ENCODE peak calls at places on chromosomes 13 and 19, in four cellular contexts. R is cardiac muscle cell, E is endodermal cell, T is upper lobe of right lung. H is an unnamed sample.

GRCh38 chr13:97506511-97506910 is 72.5 kb downstream of the RAP2A start:
- DNase-seq in R (no peak), E (no peak), T (no peak), H (peak; percentile 61)

GRCh38 chr19:54062643-54063042 is 1.1 kb downstream of the VSTM1 start:
- DNase-seq in T (peak; percentile 80), R (no peak), E (no peak), H (no peak)

GRCh38 chr19:51441410-51442390 is 16.6 kb downstream of the SIGLEC8 start:
- DNase-seq in R (no peak), T (peak; percentile 63), E (no peak), H (no peak)

GRCh38 chr13:97194473-97194872 is 27.7 kb upstream of the MBNL2 start:
- DNase-seq in T (no peak), R (no peak), E (no peak), H (no peak)

GRCh38 chr19:40785526-40785925 is 7.5 kb downstream of the RAB4B start:
- DNase-seq in E (no peak), T (no peak), R (no peak), H (no peak)

GRCh38 chr19:2542341-2543069 is 66.6 kb downstream of the GADD45B start:
- DNase-seq in E (peak; percentile 72), T (no peak), R (peak; percentile 27), H (no peak)

GRCh38 chr13:95644611-95645052 is at the start of gene DZIP1:
- DNase-seq in T (peak; percentile 75), E (peak; percentile 97), R (peak; percentile 90), H (peak; percentile 64)

GRCh38 chr13:113930711-113931637 is 42.9 kb downstream of the C13orf46 start:
- DNase-seq in E (peak; percentile 22), T (peak; percentile 62), R (no peak), H (no peak)

GRCh38 chr13:79225487-79226232 is 180.4 kb downstream of the RBM26 start:
- DNase-seq in T (no peak), E (no peak), R (no peak), H (no peak)

GRCh38 chr13:45521292-45521691 is 56.6 kb downstream of the COG3 start:
- DNase-seq in T (no peak), E (no peak), R (peak; percentile 14), H (peak; percentile 45)

GRCh38 chr13:113991191-113991669 is 17.4 kb upstream of the C13orf46 start:
- DNase-seq in R (peak; percentile 53), E (no peak), T (peak; percentile 26), H (no peak)

GRCh38 chr19:3655402-3656072 is 28.9 kb upstream of the CACTIN start:
- DNase-seq in E (no peak), T (no peak), R (no peak), H (peak; percentile 87)

GRCh38 chr19:51712461-51713081 is 11.2 kb downstream of the HAS1 start:
- DNase-seq in E (peak; percentile 85), R (no peak), T (no peak), H (no peak)

GRCh38 chr13:51995677-51996551 is 15.3 kb downstream of the ATP7B start:
- DNase-seq in R (no peak), T (no peak), E (peak; percentile 60), H (no peak)

GRCh38 chr13:31965361-31966066 is 66.1 kb upstream of the FRY start:
- DNase-seq in R (no peak), E (no peak), T (no peak), H (no peak)

GRCh38 chr13:109605846-109606245 is 180.5 kb downstream of the IRS2 start:
- DNase-seq in R (no peak), E (no peak), T (no peak), H (no peak)

GRCh38 chr19:6568816-6569215 is 22.1 kb downstream of the CD70 start:
- DNase-seq in E (no peak), T (no peak), R (no peak), H (no peak)

GRCh38 chr13:27524981-27525975 is 74.9 kb upstream of the MTIF3 start:
- DNase-seq in T (no peak), R (no peak), E (no peak), H (no peak)

GRCh38 chr13:113655358-113656014 is 2.5 kb downstream of the ATP4B start:
- DNase-seq in R (no peak), T (peak; percentile 49), E (peak; percentile 40), H (no peak)

GRCh38 chr13:57739089-57739488 is 107.5 kb downstream of the PCDH17 start:
- DNase-seq in E (no peak), R (no peak), T (no peak), H (no peak)

GRCh38 chr19:10478476-10478875 is 24.7 kb downstream of the KEAP1 start:
- DNase-seq in T (no peak), E (no peak), R (no peak), H (no peak)

GRCh38 chr19:55340144-55340783 is 588 bp downstream of the KMT5C start:
- DNase-seq in E (peak; percentile 78), T (no peak), R (peak; percentile 12), H (no peak)

GRCh38 chr19:31335716-31336115 is 13.5 kb downstream of the TSHZ3 start:
- DNase-seq in E (no peak), T (no peak), R (no peak), H (no peak)

GRCh38 chr13:88196106-88196505 is 524.9 kb downstream of the SLITRK5 start:
- DNase-seq in T (no peak), R (no peak), E (no peak), H (no peak)

GRCh38 chr13:108957369-108958012 is 328.1 kb downstream of the MYO16 start:
- DNase-seq in E (no peak), R (no peak), T (no peak), H (peak; percentile 55)

GRCh38 chr19:33802801-33803200 is 6.1 kb downstream of the KCTD15 start:
- DNase-seq in R (no peak), E (no peak), T (no peak), H (no peak)

GRCh38 chr19:32404939-32405430 is 585 bp upstream of the DPY19L3 start:
- DNase-seq in R (peak; percentile 61), E (no peak), T (peak; percentile 87), H (no peak)

GRCh38 chr13:95002968-95003813 is 290.8 kb upstream of the SOX21 start:
- DNase-seq in T (no peak), R (peak; percentile 23), E (peak; percentile 57), H (no peak)

GRCh38 chr19:44476559-44477408 is 23.5 kb downstream of the ZNF180 start:
- DNase-seq in R (peak; percentile 6), E (no peak), T (no peak), H (no peak)
- H3K9me3 ChIP-seq in R (peaks cover 38% of the 10 kb centered on the region), E (peaks cover 98% of the 10 kb centered on the region), T (peaks cover 95% of the 10 kb centered on the region), H (peaks cover 51% of the 10 kb centered on the region)

GRCh38 chr13:110716235-110716505 is 2.7 kb downstream of the ING1 start:
- DNase-seq in T (no peak), R (peak; percentile 59), E (no peak), H (no peak)
- H3K27ac ChIP-seq in T (peak overlapping the region; percentile 95), R (peak overlapping the region; percentile 92), E (no peak overlapping the region), H (peak overlapping the region; percentile 61)

GRCh38 chr19:9296336-9296735 is 13.3 kb downstream of the ZNF699 start:
- DNase-seq in R (no peak), T (no peak), E (no peak), H (no peak)
- H3K9me3 ChIP-seq in R (peaks cover 2% of the 10 kb centered on the region), T (peaks cover 95% of the 10 kb centered on the region), E (peaks cover 100% of the 10 kb centered on the region), H (peaks cover 47% of the 10 kb centered on the region)

GRCh38 chr13:99356216-99357089 is 49.3 kb upstream of the GPR183 start:
- DNase-seq in E (no peak), R (no peak), T (no peak), H (peak; percentile 39)
- H3K27ac ChIP-seq in E (peak overlapping the region; percentile 72), R (no peak overlapping the region), T (peak overlapping the region; percentile 80), H (peak overlapping the region; percentile 55)

GRCh38 chr19:34960940-34961679 is 2.9 kb downstream of the ZNF792 start:
- DNase-seq in R (no peak), T (no peak), E (no peak), H (no peak)
- H3K9me3 ChIP-seq in R (peaks cover 8% of the 10 kb centered on the region), T (peaks cover 43% of the 10 kb centered on the region), E (peaks cover 70% of the 10 kb centered on the region), H (peaks cover 54% of the 10 kb centered on the region)

DNA sequence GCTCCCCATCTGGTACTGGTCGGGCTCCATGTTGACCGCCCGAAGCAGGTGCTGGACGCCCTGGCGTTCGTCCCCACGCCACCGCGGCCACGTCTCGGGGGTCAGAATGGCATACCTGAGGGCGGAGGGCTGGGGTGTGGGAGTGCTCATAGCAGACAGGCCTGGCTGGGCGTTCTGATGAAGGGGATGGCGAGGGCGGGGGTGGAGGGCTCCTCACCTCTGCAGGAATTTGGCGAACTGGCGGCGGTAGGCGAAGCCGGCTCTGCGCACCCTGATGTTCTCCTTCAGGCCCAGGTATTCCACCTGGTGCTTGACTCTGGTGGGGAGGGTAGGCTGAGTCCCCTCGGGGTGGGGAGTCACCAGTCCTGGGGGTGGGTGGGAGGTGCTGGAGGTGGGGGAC is 22.3 kb upstream of the ZNF414 start:
- DNase-seq in T (no peak), R (no peak), E (no peak), H (no peak)
- H3K27ac ChIP-seq in T (no peak overlapping the region), R (no peak overlapping the region), E (no peak overlapping the region), H (no peak overlapping the region)

DNA sequence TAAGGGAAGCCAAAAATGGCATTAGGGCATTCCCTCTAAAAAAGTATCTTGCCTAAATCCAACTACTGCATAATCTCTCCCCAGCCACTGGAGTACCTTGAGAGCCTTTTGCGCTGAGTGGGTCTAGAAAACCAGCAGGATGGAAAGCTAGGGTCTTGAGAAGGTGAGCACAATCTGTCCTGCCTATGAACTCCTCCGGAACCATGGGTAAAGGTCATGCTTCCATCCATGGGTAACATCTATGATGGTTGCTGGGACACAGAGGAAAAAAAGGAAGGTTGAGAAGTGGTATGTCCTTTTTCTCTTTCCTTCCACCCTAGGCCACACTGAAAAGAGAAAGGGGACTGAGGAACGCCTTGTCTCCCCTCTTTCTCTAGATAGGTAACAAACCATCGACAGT is 52.4 kb downstream of the ZNF676 start:
- DNase-seq in T (no peak), E (no peak), R (peak; percentile 21), H (no peak)
- H3K9me3 ChIP-seq in T (peaks cover 45% of the 10 kb centered on the region), E (peaks cover 81% of the 10 kb centered on the region), R (no peaks in the 10 kb centered on the region), H (peaks cover 27% of the 10 kb centered on the region)

DNA sequence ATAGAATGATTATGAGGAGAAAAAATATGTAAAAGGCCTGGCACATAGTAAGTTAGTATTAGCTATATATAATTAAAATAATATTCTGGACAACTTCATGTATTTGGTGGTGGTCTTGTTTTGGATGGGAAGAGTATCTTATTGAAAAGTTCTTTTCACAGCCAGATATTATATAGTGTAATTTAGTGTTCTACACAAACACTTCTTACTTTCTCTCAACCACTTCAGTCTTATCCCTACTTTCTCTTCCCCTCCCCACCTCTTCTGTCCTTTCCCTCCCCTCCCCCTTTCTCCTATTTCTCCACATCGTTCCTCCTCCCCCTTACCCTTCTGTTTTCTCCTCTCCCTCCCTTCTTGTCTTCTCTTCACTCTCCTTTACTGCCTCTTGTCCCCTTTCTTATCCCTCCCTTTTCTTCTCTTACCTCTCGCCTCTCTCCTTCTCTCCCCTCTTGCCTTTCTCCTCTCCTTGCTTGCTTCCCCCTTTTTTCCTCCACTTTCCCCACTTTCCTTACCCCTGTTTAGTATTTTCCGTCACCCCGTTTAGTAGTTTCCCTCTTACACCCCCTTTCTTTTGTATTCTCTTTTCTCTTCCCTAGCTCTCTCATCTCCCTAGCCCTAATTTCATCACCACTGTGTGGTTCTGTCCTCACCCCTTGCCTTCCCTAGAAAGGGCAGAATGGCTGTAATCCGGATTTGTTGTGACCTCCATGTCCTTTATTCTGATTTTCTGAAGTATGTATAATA is 107.2 kb upstream of the MLNR start:
- DNase-seq in R (no peak), E (no peak), T (no peak), H (no peak)
- H3K27ac ChIP-seq in R (no peak overlapping the region), E (peak overlapping the region; percentile 54), T (no peak overlapping the region), H (no peak overlapping the region)